ENCODE peak calls at places on chromosomes 6 and 20, in four cellular contexts. One of them, this sample, is unnamed.

GRCh38 chr6:11218827-11219826 is 13.3 kb downstream of the NEDD9 start:
- DNase-seq in MM.1S: no peak
- DNase-seq in pancreas: peak
- DNase-seq in GM12864: no peak
- DNase-seq in this sample: no peak

GRCh38 chr20:5627463-5628050 is 122.6 kb upstream of the SHLD1 start:
- DNase-seq in MM.1S: no peak
- DNase-seq in pancreas: no peak
- DNase-seq in GM12864: no peak
- DNase-seq in this sample: no peak

GRCh38 chr6:151485616-151486015 is 8.2 kb upstream of the CCDC170 start:
- DNase-seq in MM.1S: no peak
- DNase-seq in pancreas: no peak
- DNase-seq in GM12864: no peak
- DNase-seq in this sample: no peak

GRCh38 chr6:73506246-73506645 is 14.6 kb downstream of the EEF1A1 start:
- DNase-seq in MM.1S: no peak
- DNase-seq in pancreas: no peak
- DNase-seq in GM12864: no peak
- DNase-seq in this sample: no peak

GRCh38 chr20:36866681-36867485 is 9.1 kb upstream of the TLDC2 start:
- DNase-seq in MM.1S: no peak
- DNase-seq in pancreas: no peak
- DNase-seq in GM12864: no peak
- DNase-seq in this sample: no peak

GRCh38 chr6:23334360-23334759 is 765.0 kb downstream of the HDGFL1 start:
- DNase-seq in MM.1S: no peak
- DNase-seq in pancreas: no peak
- DNase-seq in GM12864: no peak
- DNase-seq in this sample: no peak

GRCh38 chr6:128491643-128492206 is 28.7 kb downstream of the PTPRK start:
- DNase-seq in MM.1S: no peak
- DNase-seq in pancreas: peak
- DNase-seq in GM12864: no peak
- DNase-seq in this sample: no peak

GRCh38 chr20:542777-543368 is 717 bp downstream of the CSNK2A1 start:
- DNase-seq in MM.1S: peak
- DNase-seq in pancreas: no peak
- DNase-seq in GM12864: no peak
- DNase-seq in this sample: no peak

GRCh38 chr6:115004204-115004603 is 661.4 kb upstream of the HS3ST5 start:
- DNase-seq in MM.1S: no peak
- DNase-seq in pancreas: no peak
- DNase-seq in GM12864: no peak
- DNase-seq in this sample: no peak

GRCh38 chr6:29810371-29810770 is 17.3 kb upstream of the HLA-G start:
- DNase-seq in MM.1S: no peak
- DNase-seq in pancreas: no peak
- DNase-seq in GM12864: no peak
- DNase-seq in this sample: no peak

GRCh38 chr6:148520109-148520841 is 177.6 kb downstream of the SASH1 start:
- DNase-seq in MM.1S: no peak
- DNase-seq in pancreas: no peak
- DNase-seq in GM12864: peak
- DNase-seq in this sample: peak

GRCh38 chr6:95923518-95923917 is 92.3 kb upstream of the FUT9 start:
- DNase-seq in MM.1S: peak
- DNase-seq in pancreas: no peak
- DNase-seq in GM12864: no peak
- DNase-seq in this sample: no peak

GRCh38 chr6:10547809-10548208 is 26.7 kb downstream of the GCNT2 start:
- DNase-seq in MM.1S: no peak
- DNase-seq in pancreas: no peak
- DNase-seq in GM12864: no peak
- DNase-seq in this sample: no peak

GRCh38 chr20:31581391-31581790 is 23.7 kb upstream of the ID1 start:
- DNase-seq in MM.1S: no peak
- DNase-seq in pancreas: no peak
- DNase-seq in GM12864: no peak
- DNase-seq in this sample: no peak

GRCh38 chr20:51211191-51211590 is 188.3 kb upstream of the KCNG1 start:
- DNase-seq in MM.1S: peak
- DNase-seq in pancreas: no peak
- DNase-seq in GM12864: no peak
- DNase-seq in this sample: no peak

GRCh38 chr6:26097268-26097875 is 10.1 kb downstream of the HFE start:
- DNase-seq in MM.1S: peak
- DNase-seq in pancreas: peak
- DNase-seq in GM12864: no peak
- DNase-seq in this sample: peak

GRCh38 chr20:40317156-40317790 is 371.8 kb downstream of the MAFB start:
- DNase-seq in MM.1S: no peak
- DNase-seq in pancreas: no peak
- DNase-seq in GM12864: no peak
- DNase-seq in this sample: no peak

GRCh38 chr20:36861625-36861874 is 14.4 kb upstream of the TLDC2 start:
- DNase-seq in MM.1S: no peak
- DNase-seq in pancreas: no peak
- DNase-seq in GM12864: no peak
- DNase-seq in this sample: no peak

GRCh38 chr20:21653628-21654027 is 51.8 kb upstream of the PAX1 start:
- DNase-seq in MM.1S: no peak
- DNase-seq in pancreas: no peak
- DNase-seq in GM12864: no peak
- DNase-seq in this sample: no peak

DNA sequence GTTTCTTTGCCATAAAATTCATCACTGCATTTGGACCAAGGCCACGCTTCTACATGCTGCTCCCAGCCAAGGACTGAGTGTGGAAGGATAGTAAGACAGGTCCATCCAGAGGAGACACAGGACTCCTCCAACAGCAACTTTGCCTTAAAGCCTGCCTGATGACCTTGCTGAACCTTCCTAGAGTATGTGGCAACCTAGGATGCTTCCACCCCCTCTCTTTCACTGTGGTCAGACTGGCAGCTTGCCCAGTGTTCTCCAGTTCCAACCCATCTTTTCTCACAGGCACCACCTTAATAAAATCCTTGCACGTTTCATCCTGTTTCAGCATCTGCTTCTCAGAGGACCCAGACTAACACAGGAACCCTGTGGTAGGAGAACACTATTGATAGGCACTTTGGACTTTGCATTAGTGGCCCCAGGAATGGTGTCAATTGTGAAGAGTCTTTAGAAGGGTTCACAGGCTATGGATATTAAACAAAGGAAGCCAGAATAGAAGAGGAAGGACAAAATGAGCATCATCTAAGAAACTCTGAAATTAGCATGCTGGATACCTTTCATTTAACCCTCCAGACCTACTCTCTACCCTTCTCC is 2.4 kb upstream of the PKHD1 start:
- DNase-seq in MM.1S: no peak
- DNase-seq in pancreas: no peak
- DNase-seq in GM12864: no peak
- DNase-seq in this sample: no peak
- H3K4me3 ChIP-seq in MM.1S: no peak
- H3K4me3 ChIP-seq in pancreas: no peak
- H3K4me3 ChIP-seq in GM12864: no peak
- H3K4me3 ChIP-seq in this sample: no peak

DNA sequence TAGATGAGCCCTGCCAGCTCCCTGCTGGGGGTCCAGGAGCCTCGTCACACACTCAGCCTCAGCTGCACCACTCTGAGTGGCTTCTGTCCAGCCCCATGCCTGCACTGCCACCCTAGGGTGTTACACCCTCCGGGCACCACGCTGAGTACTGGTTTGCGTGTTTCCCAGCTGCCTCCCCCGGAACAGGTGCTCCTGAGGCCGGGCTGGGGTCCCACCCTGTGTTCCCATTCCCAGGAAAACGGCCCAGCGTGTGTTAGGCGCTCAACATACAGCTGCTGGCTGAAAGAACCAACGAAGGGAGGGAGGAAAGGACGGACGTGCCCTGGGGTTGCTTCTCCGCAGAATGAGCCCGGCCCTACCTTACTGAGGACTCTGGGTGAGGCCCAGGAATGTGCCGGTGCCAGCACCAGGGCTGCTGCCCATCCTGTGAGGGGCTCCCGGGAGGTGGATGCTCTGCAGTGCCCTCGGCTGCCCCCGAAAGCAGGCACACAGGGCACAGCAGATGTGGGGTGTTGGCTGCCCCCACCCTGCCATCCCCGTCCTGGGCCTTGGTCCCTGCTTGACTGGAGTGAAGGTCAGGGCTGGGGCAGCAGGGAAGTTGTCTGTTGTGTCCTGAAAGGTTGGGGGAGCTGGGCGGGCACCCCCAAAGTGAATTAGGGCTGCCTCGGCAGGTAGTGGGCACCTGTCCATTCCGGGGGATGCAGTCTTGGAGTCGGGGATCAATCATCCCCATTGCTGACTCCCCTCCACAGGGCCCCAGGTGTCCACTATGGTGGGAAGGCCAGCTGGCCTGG is 16.3 kb downstream of the LAMA5 start:
- DNase-seq in MM.1S: no peak
- DNase-seq in pancreas: no peak
- DNase-seq in GM12864: no peak
- DNase-seq in this sample: no peak
- H3K4me3 ChIP-seq in MM.1S: no peak
- H3K4me3 ChIP-seq in pancreas: no peak
- H3K4me3 ChIP-seq in GM12864: no peak
- H3K4me3 ChIP-seq in this sample: no peak

GRCh38 chr6:3208096-3208774 is 19.2 kb downstream of the TUBB2B start:
- DNase-seq in MM.1S: no peak
- DNase-seq in pancreas: no peak
- DNase-seq in GM12864: no peak
- DNase-seq in this sample: no peak
- H3K4me3 ChIP-seq in MM.1S: no peak
- H3K4me3 ChIP-seq in pancreas: no peak
- H3K4me3 ChIP-seq in GM12864: no peak
- H3K4me3 ChIP-seq in this sample: no peak

DNA sequence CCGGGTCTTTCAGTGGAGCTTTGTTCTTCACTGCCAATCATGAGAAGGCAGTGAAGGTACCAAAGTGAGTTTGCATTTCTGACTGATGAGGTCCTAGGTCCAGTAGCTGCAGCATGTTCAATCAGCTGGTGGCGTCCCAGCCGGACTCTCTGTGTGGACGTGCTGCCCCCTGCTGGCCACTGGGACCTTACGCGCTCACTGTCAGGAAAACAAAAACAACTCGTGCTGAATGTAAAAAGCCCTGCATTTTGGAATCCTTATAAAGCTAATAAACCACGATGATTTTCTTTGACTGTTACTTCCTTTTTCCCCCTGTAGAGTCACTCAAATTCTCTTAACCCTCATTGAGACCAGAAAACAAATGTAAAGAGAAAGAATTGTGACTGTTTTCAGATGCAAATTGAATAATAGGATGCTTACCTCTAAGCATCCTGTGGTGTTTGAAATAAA is 4.9 kb upstream of the CD24 start:
- DNase-seq in MM.1S: peak
- DNase-seq in pancreas: peak
- DNase-seq in GM12864: peak
- DNase-seq in this sample: peak
- H3K4me3 ChIP-seq in MM.1S: no peak
- H3K4me3 ChIP-seq in pancreas: no peak
- H3K4me3 ChIP-seq in GM12864: no peak
- H3K4me3 ChIP-seq in this sample: no peak

DNA sequence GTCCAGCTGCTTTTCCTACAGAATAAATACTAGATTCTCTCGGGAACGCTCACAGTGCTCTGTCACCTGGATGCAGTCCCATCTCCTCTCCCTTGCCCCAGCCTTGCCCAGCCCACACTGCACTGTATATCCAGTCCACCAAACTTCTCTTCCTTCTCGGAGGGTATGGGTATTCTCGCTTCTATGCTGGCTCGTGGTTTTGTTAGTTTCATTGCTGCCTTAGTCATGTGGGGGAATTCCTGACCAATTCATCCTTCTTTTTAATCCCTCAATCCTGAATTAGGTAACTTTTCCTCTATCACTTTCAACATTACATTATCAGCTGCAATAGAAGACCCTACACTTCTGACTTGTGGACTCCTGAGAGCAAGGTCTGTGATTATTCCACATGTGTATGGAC is 252.4 kb downstream of the GMDS start:
- DNase-seq in MM.1S: no peak
- DNase-seq in pancreas: no peak
- DNase-seq in GM12864: no peak
- DNase-seq in this sample: no peak
- H3K4me3 ChIP-seq in MM.1S: no peak
- H3K4me3 ChIP-seq in pancreas: no peak
- H3K4me3 ChIP-seq in GM12864: no peak
- H3K4me3 ChIP-seq in this sample: no peak

GRCh38 chr20:18059603-18060002 is 1.9 kb upstream of the OVOL2 start:
- DNase-seq in MM.1S: no peak
- DNase-seq in pancreas: no peak
- DNase-seq in GM12864: no peak
- DNase-seq in this sample: no peak

GRCh38 chr20:18057106-18057993 is at the start of gene OVOL2:
- DNase-seq in MM.1S: peak
- DNase-seq in pancreas: peak
- DNase-seq in GM12864: no peak
- DNase-seq in this sample: no peak

GRCh38 chr20:18058661-18059467 is 1.1 kb upstream of the OVOL2 start:
- DNase-seq in MM.1S: no peak
- DNase-seq in pancreas: peak
- DNase-seq in GM12864: no peak
- DNase-seq in this sample: no peak

GRCh38 chr20:18056174-18057105 is 1.3 kb downstream of the OVOL2 start:
- DNase-seq in MM.1S: peak
- DNase-seq in pancreas: peak
- DNase-seq in GM12864: no peak
- DNase-seq in this sample: peak

DNA sequence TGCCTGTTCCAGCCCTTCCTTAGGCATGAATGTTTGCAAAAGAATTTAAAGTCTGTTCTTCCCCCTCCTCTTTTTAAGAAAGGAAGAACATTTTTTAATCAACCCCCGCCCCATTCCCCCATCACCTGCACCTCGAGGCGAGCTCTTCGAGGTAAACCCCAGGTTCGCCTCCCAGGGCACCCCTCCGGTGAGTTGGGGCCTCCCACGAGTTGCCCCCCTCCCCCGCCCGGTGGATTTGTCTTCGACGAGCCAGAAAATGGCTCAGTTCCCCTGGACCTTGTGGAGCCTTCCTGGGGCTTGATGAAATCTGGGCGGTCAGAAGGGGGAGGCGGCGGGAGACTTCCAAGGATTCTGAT is 256 bp upstream of the OVOL2 start:
- DNase-seq in MM.1S: no peak
- DNase-seq in pancreas: no peak
- DNase-seq in GM12864: no peak
- DNase-seq in this sample: no peak
- H3K4me3 ChIP-seq in MM.1S: peak
- H3K4me3 ChIP-seq in pancreas: peak
- H3K4me3 ChIP-seq in GM12864: no peak
- H3K4me3 ChIP-seq in this sample: no peak

GRCh38 chr20:63973160-63973479 is 3.4 kb upstream of the ZNF512B start:
- DNase-seq in MM.1S: no peak
- DNase-seq in pancreas: no peak
- DNase-seq in GM12864: no peak
- DNase-seq in this sample: no peak

GRCh38 chr20:63974402-63975200 is 4.8 kb downstream of the SAMD10 start:
- DNase-seq in MM.1S: no peak
- DNase-seq in pancreas: no peak
- DNase-seq in GM12864: no peak
- DNase-seq in this sample: peak

GRCh38 chr20:63972312-63973159 is 2.8 kb upstream of the ZNF512B start:
- DNase-seq in MM.1S: no peak
- DNase-seq in pancreas: peak
- DNase-seq in GM12864: no peak
- DNase-seq in this sample: peak

GRCh38 chr20:63970714-63971431 is 1.1 kb upstream of the ZNF512B start:
- DNase-seq in MM.1S: no peak
- DNase-seq in pancreas: no peak
- DNase-seq in GM12864: no peak
- DNase-seq in this sample: no peak

GRCh38 chr20:63973636-63974401 is 4.1 kb upstream of the ZNF512B start:
- DNase-seq in MM.1S: peak
- DNase-seq in pancreas: peak
- DNase-seq in GM12864: no peak
- DNase-seq in this sample: peak
- H3K4me3 ChIP-seq in MM.1S: peak
- H3K4me3 ChIP-seq in pancreas: peak
- H3K4me3 ChIP-seq in GM12864: no peak
- H3K4me3 ChIP-seq in this sample: no peak

This sample was measured in GM06990.